ENCODE peak calls at places on chromosomes 5 and 9, in six cellular contexts. C, V, O, Q, F and U are unnamed samples.

GRCh38 chr9:122221223-122221811 is 7.4 kb downstream of the LHX6 start:
- DNase-seq in C (no peak), V (no peak), O (peak), Q (no peak), F (no peak), U (no peak)

GRCh38 chr9:137139468-137140150 is 655 bp downstream of the GRIN1 start:
- DNase-seq in C (no peak), V (no peak), O (no peak), Q (no peak), F (no peak), U (no peak)

GRCh38 chr5:93602261-93603149 is 19.5 kb downstream of the NR2F1 start:
- DNase-seq in C (no peak), V (no peak), O (peak), Q (no peak), F (no peak), U (no peak)

GRCh38 chr5:172945151-172945550 is 14.1 kb upstream of the RPL26L1 start:
- DNase-seq in C (no peak), V (no peak), O (no peak), Q (no peak), F (no peak), U (no peak)

GRCh38 chr9:93033541-93033940 is 25.0 kb upstream of the SUSD3 start:
- DNase-seq in C (no peak), V (no peak), O (peak), Q (no peak), F (no peak), U (no peak)

GRCh38 chr5:108743344-108743743 is 4.4 kb upstream of the FER start:
- DNase-seq in C (no peak), V (no peak), O (no peak), Q (no peak), F (no peak), U (no peak)

GRCh38 chr9:5110867-5111681 is 74.4 kb downstream of the INSL6 start:
- DNase-seq in C (no peak), V (no peak), O (no peak), Q (no peak), F (no peak), U (no peak)

GRCh38 chr5:29042152-29042551 is 2003.8 kb upstream of the CDH9 start:
- DNase-seq in C (no peak), V (no peak), O (no peak), Q (no peak), F (no peak), U (no peak)

GRCh38 chr5:570886-571285 is 41.3 kb upstream of the CEP72 start:
- DNase-seq in C (no peak), V (no peak), O (no peak), Q (no peak), F (no peak), U (no peak)

GRCh38 chr5:82406200-82406773 is 128.1 kb upstream of the RPS23 start:
- DNase-seq in C (no peak), V (no peak), O (no peak), Q (peak), F (no peak), U (no peak)

GRCh38 chr9:99459923-99460322 is 237.8 kb downstream of the SEC61B start:
- DNase-seq in C (no peak), V (no peak), O (no peak), Q (no peak), F (no peak), U (no peak)

GRCh38 chr5:157672976-157673375 is 1.6 kb downstream of the C5orf52 start:
- DNase-seq in C (no peak), V (no peak), O (no peak), Q (no peak), F (no peak), U (no peak)

GRCh38 chr5:136006767-136007251 is 22.0 kb upstream of the TGFBI start:
- DNase-seq in C (no peak), V (no peak), O (no peak), Q (peak), F (no peak), U (no peak)